ENCODE peak calls at places on chromosomes 1 and 21, in five cellular contexts. N is lung; X is KG1; D is AG10803; H is stimulated activated naive B cell treated with anti-CD40 and anti-IgM and Interleukin-4, amounts not matched to agents 10 μg/mL and 1 μg/mL and 100 μg/mL, for 72 hours. M is an unnamed sample.

GRCh38 chr1:155499263-155499662 is 63.3 kb downstream of the ASH1L start:
- DNase-seq in N (no peak), X (no peak), D (peak; percentile 26), H (no peak), M (no peak)

GRCh38 chr1:113452921-113453770 is 62.8 kb downstream of the MAGI3 start:
- DNase-seq in N (no peak), X (no peak), D (peak; percentile 42), H (no peak), M (no peak)

GRCh38 chr1:195617157-195617556 is 991.1 kb downstream of the KCNT2 start:
- DNase-seq in N (no peak), X (no peak), D (no peak), H (no peak), M (no peak)

GRCh38 chr1:154657547-154657946 is 49.6 kb upstream of the ADAR start:
- DNase-seq in N (no peak), X (no peak), D (no peak), H (no peak), M (no peak)

GRCh38 chr1:207581496-207582168 is 63.3 kb upstream of the CR1L start:
- DNase-seq in N (no peak), X (no peak), D (no peak), H (no peak), M (no peak)

GRCh38 chr1:170126691-170127090 is 19.1 kb upstream of the NTMT2 start:
- DNase-seq in N (no peak), X (no peak), D (peak; percentile 97), H (no peak), M (no peak)

GRCh38 chr1:206738370-206739366 is 31.9 kb upstream of the IL19 start:
- DNase-seq in N (no peak), X (no peak), D (peak; percentile 53), H (no peak), M (no peak)

GRCh38 chr1:117077267-117077666 is 17.1 kb downstream of the TTF2 start:
- DNase-seq in N (no peak), X (no peak), D (peak; percentile 78), H (no peak), M (no peak)

GRCh38 chr1:110280804-110281203 is 58.4 kb upstream of the RBM15 start:
- DNase-seq in N (no peak), X (no peak), D (no peak), H (no peak), M (no peak)

GRCh38 chr1:17412093-17412870 is 27.2 kb downstream of the RCC2 start:
- DNase-seq in N (peak; percentile 43), X (no peak), D (no peak), H (no peak), M (no peak)

GRCh38 chr1:209780276-209780675 is 4.1 kb downstream of the C1orf74 start:
- DNase-seq in N (no peak), X (no peak), D (no peak), H (no peak), M (no peak)

GRCh38 chr1:226951286-226952120 is 11.4 kb downstream of the COQ8A start:
- DNase-seq in N (no peak), X (no peak), D (no peak), H (no peak), M (no peak)

GRCh38 chr1:11600901-11601300 is 53.3 kb downstream of the FBXO2 start:
- DNase-seq in N (no peak), X (no peak), D (no peak), H (no peak), M (no peak)

GRCh38 chr1:66250483-66250882 is 283.5 kb upstream of the SGIP1 start:
- DNase-seq in N (no peak), X (no peak), D (no peak), H (no peak), M (no peak)

GRCh38 chr1:206012086-206012859 is 9.1 kb upstream of the RAB7B start:
- DNase-seq in N (peak; percentile 78), X (peak; percentile 81), D (no peak), H (peak; percentile 87), M (peak; percentile 90)

GRCh38 chr1:236455242-236455641 is 61.2 kb downstream of the EDARADD start:
- DNase-seq in N (no peak), X (no peak), D (no peak), H (no peak), M (no peak)

GRCh38 chr1:10663668-10664035 is 132.8 kb downstream of the CASZ1 start:
- DNase-seq in N (no peak), X (no peak), D (peak; percentile 11), H (no peak), M (peak; percentile 65)

GRCh38 chr1:94709891-94710581 is 110.1 kb upstream of the SLC44A3 start:
- DNase-seq in N (no peak), X (no peak), D (peak; percentile 91), H (no peak), M (no peak)

GRCh38 chr1:153271711-153272110 is 12.2 kb downstream of the LORICRIN start:
- DNase-seq in N (no peak), X (no peak), D (no peak), H (no peak), M (no peak)

GRCh38 chr1:42420911-42421585 is 34.8 kb downstream of the ZMYND12 start:
- DNase-seq in N (no peak), X (no peak), D (peak; percentile 97), H (no peak), M (peak; percentile 80)

GRCh38 chr1:15758537-15758936 is at the start of gene FBLIM1:
- DNase-seq in N (no peak), X (no peak), D (no peak), H (no peak), M (peak; percentile 63)

GRCh38 chr1:96660503-96660902 is 61.1 kb upstream of the PTBP2 start:
- DNase-seq in N (no peak), X (no peak), D (peak; percentile 38), H (no peak), M (no peak)

GRCh38 chr1:22291926-22292788 is 149.3 kb upstream of the WNT4 start:
- DNase-seq in N (no peak), X (no peak), D (no peak), H (no peak), M (no peak)

GRCh38 chr1:89069955-89070354 is 4.9 kb upstream of the GBP1 start:
- DNase-seq in N (no peak), X (no peak), D (no peak), H (no peak), M (no peak)

GRCh38 chr1:6727535-6727934 is 25.9 kb upstream of the DNAJC11 start:
- DNase-seq in N (peak; percentile 38), X (peak; percentile 36), D (peak; percentile 56), H (peak; percentile 24), M (peak; percentile 61)

GRCh38 chr1:168920456-168921094 is 185.9 kb upstream of the ATP1B1 start:
- DNase-seq in N (no peak), X (no peak), D (peak; percentile 1), H (no peak), M (no peak)

GRCh38 chr21:45846373-45847160 is 135.0 kb upstream of the COL6A1 start:
- DNase-seq in N (no peak), X (no peak), D (peak; percentile 69), H (no peak), M (no peak)

GRCh38 chr1:11858968-11859871 is 475 bp upstream of the NPPB start:
- DNase-seq in N (peak; percentile 61), X (peak; percentile 25), D (peak; percentile 40), H (peak; percentile 33), M (peak; percentile 69)

GRCh38 chr21:42568377-42568776 is 54.7 kb downstream of the SLC37A1 start:
- DNase-seq in N (no peak), X (no peak), D (no peak), H (no peak), M (no peak)

GRCh38 chr1:119779869-119780356 is 11.2 kb upstream of the HMGCS2 start:
- DNase-seq in N (peak; percentile 71), X (no peak), D (peak; percentile 41), H (no peak), M (peak; percentile 55)

GRCh38 chr1:204704794-204705492 is 19.4 kb upstream of the LRRN2 start:
- DNase-seq in N (no peak), X (no peak), D (no peak), H (no peak), M (no peak)

GRCh38 chr1:173431663-173432045 is 45.5 kb upstream of the PRDX6 start:
- DNase-seq in N (no peak), X (no peak), D (no peak), H (no peak), M (no peak)

GRCh38 chr1:47189844-47190562 is at the start of gene PDZK1IP1:
- DNase-seq in N (peak; percentile 91), X (no peak), D (peak; percentile 86), H (no peak), M (peak; percentile 92)

M was measured in left colon.